ENCODE peak calls at places on chromosomes 13 and 19, in ten cellular contexts. X, N, C, S, V, W, H, M, F and J are unnamed samples.

GRCh38 chr19:16205205-16206045 is 7.7 kb downstream of the AP1M1 start:
- DNase-seq in X (peak), N (no peak), C (no peak), S (no peak), V (no peak), W (no peak), H (no peak), M (no peak), F (peak), J (no peak)

GRCh38 chr19:47514151-47514868 is 553 bp downstream of the NAPA start:
- DNase-seq in X (no peak), N (no peak), C (no peak), S (no peak), V (no peak), W (peak), H (no peak), M (no peak), F (no peak), J (no peak)

GRCh38 chr13:52925221-52925620 is 76.8 kb upstream of the PCDH8 start:
- DNase-seq in X (no peak), N (no peak), C (no peak), S (no peak), V (no peak), W (no peak), H (no peak), M (no peak), F (no peak), J (no peak)

GRCh38 chr13:77697208-77698103 is at the start of gene SLAIN1:
- DNase-seq in X (peak), N (peak), C (peak), S (peak), V (no peak), W (peak), H (peak), M (peak), F (peak), J (peak)

GRCh38 chr13:35961002-35961401 is 170.2 kb downstream of the DCLK1 start:
- DNase-seq in X (no peak), N (no peak), C (no peak), S (no peak), V (no peak), W (no peak), H (no peak), M (no peak), F (no peak), J (no peak)

GRCh38 chr13:87129602-87130300 is 541.4 kb upstream of the SLITRK5 start:
- DNase-seq in X (no peak), N (peak), C (no peak), S (no peak), V (no peak), W (no peak), H (peak), M (peak), F (no peak), J (no peak)

GRCh38 chr13:49023441-49023840 is 47.7 kb downstream of the FNDC3A start:
- DNase-seq in X (no peak), N (peak), C (no peak), S (no peak), V (no peak), W (no peak), H (peak), M (peak), F (no peak), J (no peak)

GRCh38 chr19:39411006-39411831 is 1.2 kb upstream of the PLEKHG2 start:
- DNase-seq in X (no peak), N (peak), C (peak), S (peak), V (no peak), W (peak), H (peak), M (peak), F (peak), J (peak)

GRCh38 chr13:59746291-59746962 is 417.3 kb downstream of the DIAPH3 start:
- DNase-seq in X (no peak), N (peak), C (no peak), S (peak), V (no peak), W (no peak), H (peak), M (peak), F (no peak), J (no peak)

GRCh38 chr19:5308471-5309437 is 31.9 kb downstream of the PTPRS start:
- DNase-seq in X (no peak), N (peak), C (peak), S (no peak), V (no peak), W (peak), H (peak), M (peak), F (peak), J (no peak)

GRCh38 chr13:33204130-33204927 is 81.2 kb downstream of the STARD13 start:
- DNase-seq in X (no peak), N (peak), C (peak), S (peak), V (peak), W (no peak), H (peak), M (peak), F (peak), J (no peak)

GRCh38 chr19:45499196-45500180 is 1.2 kb downstream of the PPM1N start:
- DNase-seq in X (peak), N (peak), C (no peak), S (peak), V (no peak), W (peak), H (no peak), M (peak), F (peak), J (peak)

GRCh38 chr13:110653271-110653670 is 37.9 kb downstream of the NAXD start:
- DNase-seq in X (no peak), N (no peak), C (no peak), S (no peak), V (no peak), W (no peak), H (no peak), M (no peak), F (no peak), J (no peak)

GRCh38 chr19:41937976-41938375 is 9.7 kb upstream of the ERFL start:
- DNase-seq in X (no peak), N (no peak), C (no peak), S (no peak), V (no peak), W (no peak), H (no peak), M (no peak), F (no peak), J (no peak)
- TF ChIP-seq CTCF in X (no peak), N (no peak), C (no peak), S (no peak), V (no peak), W (no peak), H (no peak), M (no peak), F (no peak), J (no peak)

GRCh38 chr13:28530729-28531194 is 35.8 kb upstream of the FLT1 start:
- DNase-seq in X (no peak), N (peak), C (no peak), S (no peak), V (no peak), W (no peak), H (peak), M (peak), F (no peak), J (no peak)
- TF ChIP-seq CTCF in X (no peak), N (peak), C (no peak), S (no peak), V (peak), W (no peak), H (peak), M (peak), F (no peak), J (no peak)

DNA sequence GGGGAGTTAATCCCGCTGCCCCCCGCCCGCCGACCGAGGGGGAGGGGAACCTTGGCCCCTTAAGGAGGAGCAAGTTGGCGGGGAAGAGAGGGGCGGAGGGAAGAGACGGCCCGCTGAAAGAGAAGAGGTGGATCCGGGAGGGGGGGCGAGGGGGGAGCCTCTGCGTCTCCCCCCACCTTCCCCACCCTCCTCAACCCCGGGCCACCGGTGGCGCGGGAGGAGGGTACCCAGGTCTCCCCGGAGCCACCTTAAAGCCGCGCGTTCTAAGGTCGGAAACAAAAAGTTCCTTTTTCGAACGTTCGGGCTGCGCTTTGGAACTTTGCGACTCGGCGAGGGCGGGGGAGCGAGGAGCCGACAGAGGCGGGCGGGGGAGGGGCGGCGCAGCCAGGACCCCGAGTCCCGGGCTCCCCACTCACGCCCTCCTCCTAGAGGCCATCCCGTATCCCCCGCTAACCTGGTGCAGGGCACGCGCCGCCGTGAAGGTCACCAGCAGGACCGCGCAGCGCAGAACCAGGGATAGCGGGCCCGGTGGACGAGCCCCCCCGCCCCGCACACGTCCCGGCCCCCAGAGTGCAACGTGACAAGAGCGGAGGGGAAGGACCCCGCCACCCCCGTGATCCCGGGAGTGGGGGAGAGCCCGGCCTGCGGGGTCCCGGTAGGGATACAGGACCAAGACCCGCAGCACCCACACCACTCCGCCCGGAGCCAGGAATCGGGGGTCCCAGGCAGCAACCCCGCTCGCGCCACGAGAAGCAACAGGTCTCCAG is 662 bp downstream of the ERF start:
- DNase-seq in X (peak), N (peak), C (peak), S (peak), V (no peak), W (peak), H (peak), M (peak), F (peak), J (peak)
- TF ChIP-seq CTCF in X (no peak), N (no peak), C (no peak), S (no peak), V (no peak), W (no peak), H (no peak), M (no peak), F (no peak), J (no peak)

GRCh38 chr13:97028441-97029299 is 34.4 kb upstream of the OXGR1 start:
- DNase-seq in X (peak), N (peak), C (peak), S (peak), V (peak), W (peak), H (peak), M (peak), F (peak), J (peak)

GRCh38 chr13:97026759-97027555 is 32.7 kb upstream of the OXGR1 start:
- DNase-seq in X (no peak), N (peak), C (no peak), S (no peak), V (no peak), W (no peak), H (peak), M (peak), F (no peak), J (no peak)

GRCh38 chr13:97030705-97031452 is 36.6 kb upstream of the OXGR1 start:
- DNase-seq in X (no peak), N (peak), C (no peak), S (peak), V (no peak), W (no peak), H (peak), M (peak), F (no peak), J (peak)
- TF ChIP-seq CTCF in X (no peak), N (peak), C (no peak), S (no peak), V (peak), W (no peak), H (peak), M (peak), F (peak), J (no peak)

GRCh38 chr19:41244117-41244516 is 20.1 kb upstream of the HNRNPUL1 start:
- DNase-seq in X (no peak), N (no peak), C (no peak), S (no peak), V (no peak), W (no peak), H (no peak), M (no peak), F (no peak), J (no peak)

GRCh38 chr19:41249707-41250423 is 14.3 kb upstream of the HNRNPUL1 start:
- DNase-seq in X (peak), N (no peak), C (no peak), S (no peak), V (no peak), W (no peak), H (no peak), M (no peak), F (no peak), J (no peak)

GRCh38 chr19:41253660-41254059 is 10.5 kb upstream of the HNRNPUL1 start:
- DNase-seq in X (no peak), N (no peak), C (no peak), S (no peak), V (no peak), W (no peak), H (no peak), M (no peak), F (no peak), J (no peak)

GRCh38 chr19:41245779-41246297 is 18.3 kb upstream of the HNRNPUL1 start:
- DNase-seq in X (no peak), N (no peak), C (no peak), S (no peak), V (no peak), W (no peak), H (no peak), M (no peak), F (no peak), J (no peak)

DNA sequence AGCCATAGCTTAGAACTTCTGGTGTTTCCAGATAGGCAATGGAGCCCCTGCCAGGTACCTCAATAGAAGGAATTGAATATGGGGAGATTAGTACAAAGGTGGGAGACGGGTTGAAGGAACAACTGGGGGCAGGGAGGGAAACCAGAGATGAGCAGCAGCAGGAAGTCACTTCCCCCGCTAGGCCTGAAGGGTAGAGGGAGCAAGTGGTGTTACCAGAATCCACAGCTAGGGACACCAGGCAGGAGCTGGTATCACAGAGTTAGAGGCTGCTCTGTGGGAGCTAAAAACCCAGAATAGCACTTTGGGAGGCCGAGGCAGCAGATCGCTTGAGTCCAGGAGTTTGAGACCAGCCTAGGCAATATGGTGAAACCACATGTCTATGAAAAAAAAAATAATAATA is 15.3 kb upstream of the HNRNPUL1 start:
- DNase-seq in X (no peak), N (no peak), C (no peak), S (no peak), V (no peak), W (no peak), H (no peak), M (no peak), F (no peak), J (no peak)
- TF ChIP-seq CTCF in X (no peak), N (no peak), C (no peak), S (peak), V (no peak), W (no peak), H (no peak), M (no peak), F (no peak), J (no peak)